ENCODE peak calls at places on chromosomes 7 and 10, in four cellular contexts. J is T-helper 9 cell, B is T-helper 1 cell, N is GM12865. I is an unnamed sample.

GRCh38 chr7:55016061-55016745 is 2.6 kb upstream of the EGFR start:
- DNase-seq in J (no peak), B (no peak), N (no peak), I (no peak)

GRCh38 chr7:155391414-155391813 is 66.5 kb upstream of the EN2 start:
- DNase-seq in J (no peak), B (no peak), N (no peak), I (no peak)

GRCh38 chr7:132666076-132666775 is 90.0 kb upstream of the PLXNA4 start:
- DNase-seq in J (no peak), B (no peak), N (no peak), I (no peak)

GRCh38 chr7:22549667-22550513 is 49.9 kb upstream of the STEAP1B start:
- DNase-seq in J (peak), B (no peak), N (peak), I (peak)

GRCh38 chr10:62049815-62050626 is 148.5 kb downstream of the ARID5B start:
- DNase-seq in J (no peak), B (no peak), N (peak), I (no peak)

GRCh38 chr10:44935961-44936285 is 23.7 kb upstream of the RASSF4 start:
- DNase-seq in J (no peak), B (no peak), N (no peak), I (no peak)

GRCh38 chr7:33692956-33693355 is 212.4 kb upstream of the BMPER start:
- DNase-seq in J (no peak), B (no peak), N (no peak), I (no peak)

GRCh38 chr10:5589963-5590511 is 65.3 kb downstream of the CALML3 start:
- DNase-seq in J (no peak), B (no peak), N (peak), I (peak)

GRCh38 chr10:89414879-89415821 is 782 bp downstream of the IFIT5 start:
- DNase-seq in J (peak), B (peak), N (peak), I (no peak)

GRCh38 chr7:23520582-23520981 is 11.2 kb downstream of the TRA2A start:
- DNase-seq in J (no peak), B (no peak), N (no peak), I (no peak)

GRCh38 chr7:88301924-88302323 is 4.8 kb downstream of the STEAP4 start:
- DNase-seq in J (no peak), B (no peak), N (no peak), I (no peak)

GRCh38 chr10:70672165-70672992 is at the start of gene ADAMTS14:
- DNase-seq in J (no peak), B (no peak), N (no peak), I (no peak)

GRCh38 chr7:141710301-141710700 is 2.1 kb downstream of the WEE2 start:
- DNase-seq in J (no peak), B (no peak), N (no peak), I (no peak)

GRCh38 chr10:7196284-7196683 is 214.6 kb downstream of the SFMBT2 start:
- DNase-seq in J (no peak), B (no peak), N (no peak), I (no peak)

GRCh38 chr7:467393-467828 is 52.2 kb downstream of the PDGFA start:
- DNase-seq in J (no peak), B (no peak), N (no peak), I (no peak)